ENCODE peak calls at places on chromosomes 13 and 19, in seven cellular contexts. C, H, A, V, M, D and P are unnamed samples.

GRCh38 chr13:26502826-26503225 is 54.7 kb upstream of the WASF3 start:
- DNase-seq in H (peak), D (no peak), C (peak), V (peak), A (peak), M (peak), P (peak)

GRCh38 chr19:56133858-56134654 is 7.0 kb upstream of the ZNF444 start:
- DNase-seq in A (peak), D (no peak), C (no peak), V (peak), M (no peak), H (no peak), P (no peak)

GRCh38 chr19:47469719-47470118 is 2.0 kb downstream of the SLC8A2 start:
- DNase-seq in V (no peak), D (no peak), A (no peak), C (no peak), H (no peak), M (no peak), P (peak)

GRCh38 chr19:38228491-38229439 is 4.7 kb upstream of the DPF1 start:
- DNase-seq in A (no peak), M (no peak), D (peak), V (no peak), H (peak), C (no peak), P (peak)

GRCh38 chr19:18589380-18590272 is 1.0 kb downstream of the REX1BD start:
- DNase-seq in C (peak), A (peak), H (peak), D (peak), V (peak), M (no peak), P (peak)

GRCh38 chr13:59086147-59086546 is 1077.6 kb downstream of the DIAPH3 start:
- DNase-seq in V (peak), M (no peak), D (no peak), A (no peak), C (no peak), H (no peak), P (no peak)

GRCh38 chr19:10946964-10947657 is 13.7 kb upstream of the SMARCA4 start:
- DNase-seq in C (no peak), M (no peak), A (no peak), V (peak), H (no peak), D (no peak), P (no peak)

GRCh38 chr13:78736142-78736541 is 77.2 kb upstream of the OBI1 start:
- DNase-seq in A (no peak), D (no peak), H (no peak), M (no peak), V (peak), C (no peak), P (no peak)

GRCh38 chr19:36497001-36497400 is 7.6 kb upstream of the ZNF566 start:
- DNase-seq in C (no peak), D (no peak), A (no peak), H (peak), V (no peak), M (no peak), P (no peak)

GRCh38 chr19:13975870-13976269 is 23.6 kb downstream of the DCAF15 start:
- DNase-seq in M (no peak), D (peak), V (no peak), H (no peak), C (no peak), A (no peak), P (no peak)

GRCh38 chr19:879711-880438 is 13.1 kb downstream of the MED16 start:
- DNase-seq in C (no peak), H (no peak), A (no peak), M (no peak), V (no peak), D (no peak), P (no peak)

GRCh38 chr19:10729406-10729805 is 11.5 kb downstream of the DNM2 start:
- DNase-seq in A (no peak), M (no peak), V (no peak), D (peak), C (no peak), H (no peak), P (no peak)

GRCh38 chr19:17553256-17553655 is 2.2 kb upstream of the COLGALT1 start:
- DNase-seq in D (peak), C (no peak), H (peak), V (peak), M (no peak), A (peak), P (peak)

GRCh38 chr19:12792048-12792852 is 964 bp downstream of the JUNB start:
- DNase-seq in D (peak), V (peak), M (peak), A (peak), H (peak), C (peak), P (peak)

GRCh38 chr13:32581177-32581786 is 5.0 kb upstream of the PDS5B start:
- DNase-seq in M (peak), C (no peak), A (peak), V (peak), D (no peak), H (peak), P (peak)

GRCh38 chr13:27170221-27170520 is 1.4 kb downstream of the USP12 start:
- DNase-seq in H (no peak), M (peak), D (no peak), C (no peak), A (peak), V (peak), P (no peak)

GRCh38 chr13:111598751-111599150 is 278.3 kb downstream of the TEX29 start:
- DNase-seq in C (no peak), V (no peak), D (no peak), A (no peak), M (no peak), H (no peak), P (no peak)

GRCh38 chr13:48571121-48571901 is 38.4 kb upstream of the RCBTB2 start:
- DNase-seq in M (no peak), C (no peak), H (no peak), A (peak), D (no peak), V (peak), P (no peak)

GRCh38 chr13:114000151-114001040 is 26.5 kb upstream of the C13orf46 start:
- DNase-seq in V (no peak), D (peak), M (no peak), A (no peak), C (no peak), H (no peak), P (no peak)

GRCh38 chr19:48456864-48457263 is 1.5 kb downstream of the KCNJ14 start:
- DNase-seq in A (no peak), H (no peak), D (no peak), M (no peak), C (no peak), V (no peak), P (no peak)